ENCODE peak calls at places on chromosome 19, in eight cellular contexts. M is stimulated activated CD8-positive, alpha-beta memory T cell treated with anti-CD3 and anti-CD28 coated beads, Interleukin-2, amount 100 ng/mL, for 48 hours; V is GM04503; Z is spleen; H is esophagus squamous epithelium; Y is astrocyte of the spinal cord; F is activated naive CD4-positive, alpha-beta T cell treated with Interleukin-2 at 50 U/mL for 16 hours; P is psoas muscle. K is an unnamed sample.

GRCh38 chr19:6272411-6272791 is 7.4 kb downstream of the MLLT1 start:
- DNase-seq in P (no peak), M (no peak), H (no peak), V (no peak), Y (peak; percentile 29), Z (no peak), F (no peak), K (no peak)

GRCh38 chr19:49188626-49189200 is 31.1 kb downstream of the TRPM4 start:
- DNase-seq in V (no peak), P (no peak), M (no peak), Y (no peak), F (no peak), H (no peak), Z (no peak), K (no peak)

GRCh38 chr19:873084-874019 is 13.9 kb downstream of the CFD start:
- DNase-seq in F (peak; percentile 64), Z (peak; percentile 90), Y (no peak), P (no peak), V (peak; percentile 39), M (peak; percentile 58), H (peak; percentile 56), K (no peak)

GRCh38 chr19:41868120-41868988 is 8.3 kb downstream of the RPS19 start:
- DNase-seq in Y (no peak), H (no peak), V (no peak), M (no peak), F (no peak), Z (no peak), P (no peak), K (no peak)

GRCh38 chr19:4278460-4278901 is 585 bp upstream of the SHD start:
- DNase-seq in Y (no peak), F (no peak), M (no peak), V (no peak), P (no peak), H (no peak), Z (no peak), K (no peak)

GRCh38 chr19:30649934-30650614 is 277.9 kb downstream of the ZNF536 start:
- DNase-seq in V (no peak), H (no peak), F (no peak), M (no peak), Z (no peak), P (no peak), Y (peak; percentile 51), K (peak; percentile 31)

GRCh38 chr19:50897612-50898011 is 13.6 kb downstream of the KLK4 start:
- DNase-seq in V (no peak), H (no peak), Z (no peak), M (no peak), F (no peak), Y (no peak), P (no peak), K (no peak)

GRCh38 chr19:31600731-31601295 is 251.6 kb upstream of the TSHZ3 start:
- DNase-seq in H (no peak), Y (no peak), M (no peak), Z (no peak), V (no peak), F (no peak), P (no peak), K (no peak)

GRCh38 chr19:15680923-15681322 is 8.0 kb downstream of the CYP4F12 start:
- DNase-seq in Z (no peak), F (no peak), H (no peak), P (no peak), V (no peak), Y (no peak), M (no peak), K (no peak)

GRCh38 chr19:50252111-50252886 is 48.9 kb downstream of the MYH14 start:
- DNase-seq in Z (no peak), Y (no peak), H (no peak), F (peak; percentile 39), M (no peak), P (no peak), V (no peak), K (peak; percentile 12)

GRCh38 chr19:51696606-51697005 is 3.5 kb downstream of the SPACA6 start:
- DNase-seq in V (no peak), H (no peak), Z (no peak), P (no peak), Y (no peak), F (no peak), M (no peak), K (no peak)